ENCODE peak calls at places on chromosomes 16 and 17, in four cellular contexts. One of them, this sample, is unnamed.

GRCh38 chr16:1290860-1291575 is 18.4 kb upstream of the UBE2I start:
- DNase-seq in choroid plexus epithelial cell: no peak
- DNase-seq in CD4-positive, alpha-beta T cell: no peak
- DNase-seq in left kidney: no peak
- DNase-seq in this sample: no peak

GRCh38 chr17:604719-605118 is 109.9 kb downstream of the VPS53 start:
- DNase-seq in choroid plexus epithelial cell: no peak
- DNase-seq in CD4-positive, alpha-beta T cell: no peak
- DNase-seq in left kidney: no peak
- DNase-seq in this sample: no peak

GRCh38 chr17:81553616-81554181 is 1.5 kb upstream of the FAAP100 start:
- DNase-seq in choroid plexus epithelial cell: peak
- DNase-seq in CD4-positive, alpha-beta T cell: no peak
- DNase-seq in left kidney: peak
- DNase-seq in this sample: peak

GRCh38 chr17:55275894-55276804 is 11.4 kb downstream of the HLF start:
- DNase-seq in choroid plexus epithelial cell: no peak
- DNase-seq in CD4-positive, alpha-beta T cell: no peak
- DNase-seq in left kidney: no peak
- DNase-seq in this sample: no peak

GRCh38 chr16:46887524-46887854 is 3.3 kb downstream of the GPT2 start:
- DNase-seq in choroid plexus epithelial cell: no peak
- DNase-seq in CD4-positive, alpha-beta T cell: no peak
- DNase-seq in left kidney: no peak
- DNase-seq in this sample: no peak

GRCh38 chr16:83895243-83895642 is 3.7 kb upstream of the MLYCD start:
- DNase-seq in choroid plexus epithelial cell: no peak
- DNase-seq in CD4-positive, alpha-beta T cell: no peak
- DNase-seq in left kidney: no peak
- DNase-seq in this sample: no peak

GRCh38 chr17:83014297-83014696 is 65.1 kb upstream of the METRNL start:
- DNase-seq in choroid plexus epithelial cell: no peak
- DNase-seq in CD4-positive, alpha-beta T cell: no peak
- DNase-seq in left kidney: peak
- DNase-seq in this sample: no peak

GRCh38 chr17:980406-981291 is 1.1 kb upstream of the NXN start:
- DNase-seq in choroid plexus epithelial cell: peak
- DNase-seq in CD4-positive, alpha-beta T cell: peak
- DNase-seq in left kidney: peak
- DNase-seq in this sample: peak

GRCh38 chr17:38425744-38426143 is 2.5 kb upstream of the ARHGAP23 start:
- DNase-seq in choroid plexus epithelial cell: peak
- DNase-seq in CD4-positive, alpha-beta T cell: no peak
- DNase-seq in left kidney: peak
- DNase-seq in this sample: no peak

GRCh38 chr17:71338396-71338795 is 782.4 kb upstream of the SOX9 start:
- DNase-seq in choroid plexus epithelial cell: peak
- DNase-seq in CD4-positive, alpha-beta T cell: no peak
- DNase-seq in left kidney: no peak
- DNase-seq in this sample: no peak

GRCh38 chr17:68295086-68295485 is 3.8 kb downstream of the ARSG start:
- DNase-seq in choroid plexus epithelial cell: no peak
- DNase-seq in CD4-positive, alpha-beta T cell: no peak
- DNase-seq in left kidney: no peak
- DNase-seq in this sample: no peak

GRCh38 chr17:50185724-50186545 is 15.5 kb downstream of the COL1A1 start:
- DNase-seq in choroid plexus epithelial cell: peak
- DNase-seq in CD4-positive, alpha-beta T cell: no peak
- DNase-seq in left kidney: no peak
- DNase-seq in this sample: no peak

GRCh38 chr17:66715745-66716156 is 119.2 kb upstream of the CACNG5 start:
- DNase-seq in choroid plexus epithelial cell: peak
- DNase-seq in CD4-positive, alpha-beta T cell: no peak
- DNase-seq in left kidney: peak
- DNase-seq in this sample: no peak

GRCh38 chr16:84041421-84041820 is 1.2 kb downstream of the SLC38A8 start:
- DNase-seq in choroid plexus epithelial cell: no peak
- DNase-seq in CD4-positive, alpha-beta T cell: no peak
- DNase-seq in left kidney: no peak
- DNase-seq in this sample: no peak

GRCh38 chr16:77898671-77899211 is 110.4 kb downstream of the VAT1L start:
- DNase-seq in choroid plexus epithelial cell: peak
- DNase-seq in CD4-positive, alpha-beta T cell: no peak
- DNase-seq in left kidney: no peak
- DNase-seq in this sample: no peak